ENCODE peak calls at places on chromosomes 12 and 14, in seven cellular contexts. One of them, this sample, is unnamed.

GRCh38 chr12:110883251-110883650 is 36.5 kb downstream of the CCDC63 start:
- DNase-seq in stomach: no peak
- DNase-seq in A549: no peak
- DNase-seq in esophagus muscularis mucosa: no peak
- DNase-seq in ovary: no peak
- DNase-seq in transverse colon: no peak
- DNase-seq in tibial nerve: no peak
- DNase-seq in this sample: no peak

GRCh38 chr14:75297417-75298040 is 18.9 kb downstream of the FOS start:
- DNase-seq in stomach: no peak
- DNase-seq in A549: no peak
- DNase-seq in esophagus muscularis mucosa: no peak
- DNase-seq in ovary: no peak
- DNase-seq in transverse colon: no peak
- DNase-seq in tibial nerve: no peak
- DNase-seq in this sample: no peak

GRCh38 chr12:106251636-106252035 is 3.8 kb upstream of the CKAP4 start:
- DNase-seq in stomach: no peak
- DNase-seq in A549: no peak
- DNase-seq in esophagus muscularis mucosa: no peak
- DNase-seq in ovary: no peak
- DNase-seq in transverse colon: no peak
- DNase-seq in tibial nerve: no peak
- DNase-seq in this sample: no peak

GRCh38 chr12:87922721-87923120 is 106.5 kb downstream of the C12orf50 start:
- DNase-seq in stomach: no peak
- DNase-seq in A549: no peak
- DNase-seq in esophagus muscularis mucosa: no peak
- DNase-seq in ovary: no peak
- DNase-seq in transverse colon: no peak
- DNase-seq in tibial nerve: no peak
- DNase-seq in this sample: no peak

GRCh38 chr14:99649219-99649618 is 4.3 kb downstream of the HHIPL1 start:
- DNase-seq in stomach: no peak
- DNase-seq in A549: no peak
- DNase-seq in esophagus muscularis mucosa: no peak
- DNase-seq in ovary: no peak
- DNase-seq in transverse colon: no peak
- DNase-seq in tibial nerve: no peak
- DNase-seq in this sample: no peak

GRCh38 chr14:92874961-92875360 is 48.0 kb upstream of the CHGA start:
- DNase-seq in stomach: no peak
- DNase-seq in A549: no peak
- DNase-seq in esophagus muscularis mucosa: no peak
- DNase-seq in ovary: no peak
- DNase-seq in transverse colon: no peak
- DNase-seq in tibial nerve: no peak
- DNase-seq in this sample: no peak

GRCh38 chr12:107014050-107014449 is 27.1 kb upstream of the MTERF2 start:
- DNase-seq in stomach: peak
- DNase-seq in A549: peak
- DNase-seq in esophagus muscularis mucosa: no peak
- DNase-seq in ovary: no peak
- DNase-seq in transverse colon: peak
- DNase-seq in tibial nerve: no peak
- DNase-seq in this sample: no peak

GRCh38 chr14:100149789-100150611 is 9.4 kb downstream of the DEGS2 start:
- DNase-seq in stomach: peak
- DNase-seq in A549: no peak
- DNase-seq in esophagus muscularis mucosa: no peak
- DNase-seq in ovary: no peak
- DNase-seq in transverse colon: peak
- DNase-seq in tibial nerve: no peak
- DNase-seq in this sample: peak

GRCh38 chr14:55077691-55078151 is 26.3 kb downstream of the MAPK1IP1L start:
- DNase-seq in stomach: peak
- DNase-seq in A549: no peak
- DNase-seq in esophagus muscularis mucosa: no peak
- DNase-seq in ovary: no peak
- DNase-seq in transverse colon: peak
- DNase-seq in tibial nerve: no peak
- DNase-seq in this sample: no peak

GRCh38 chr12:25372969-25373368 is 122.2 kb upstream of the KRAS start:
- DNase-seq in stomach: no peak
- DNase-seq in A549: no peak
- DNase-seq in esophagus muscularis mucosa: no peak
- DNase-seq in ovary: no peak
- DNase-seq in transverse colon: no peak
- DNase-seq in tibial nerve: no peak
- DNase-seq in this sample: no peak

GRCh38 chr14:99930420-99931274 is 134.6 kb upstream of the EVL start:
- DNase-seq in stomach: no peak
- DNase-seq in A549: no peak
- DNase-seq in esophagus muscularis mucosa: no peak
- DNase-seq in ovary: no peak
- DNase-seq in transverse colon: no peak
- DNase-seq in tibial nerve: no peak
- DNase-seq in this sample: no peak

GRCh38 chr12:122123761-122124145 is 45.2 kb downstream of the MLXIP start:
- DNase-seq in stomach: no peak
- DNase-seq in A549: no peak
- DNase-seq in esophagus muscularis mucosa: no peak
- DNase-seq in ovary: no peak
- DNase-seq in transverse colon: no peak
- DNase-seq in tibial nerve: no peak
- DNase-seq in this sample: no peak

GRCh38 chr14:96754845-96755184 is 42.4 kb upstream of the VRK1 start:
- DNase-seq in stomach: no peak
- DNase-seq in A549: no peak
- DNase-seq in esophagus muscularis mucosa: no peak
- DNase-seq in ovary: no peak
- DNase-seq in transverse colon: no peak
- DNase-seq in tibial nerve: no peak
- DNase-seq in this sample: no peak

GRCh38 chr12:51871126-51871525 is 16.8 kb upstream of the ANKRD33 start:
- DNase-seq in stomach: no peak
- DNase-seq in A549: no peak
- DNase-seq in esophagus muscularis mucosa: no peak
- DNase-seq in ovary: no peak
- DNase-seq in transverse colon: no peak
- DNase-seq in tibial nerve: no peak
- DNase-seq in this sample: no peak

GRCh38 chr14:97331058-97331457 is 533.9 kb downstream of the VRK1 start:
- DNase-seq in stomach: no peak
- DNase-seq in A549: no peak
- DNase-seq in esophagus muscularis mucosa: no peak
- DNase-seq in ovary: no peak
- DNase-seq in transverse colon: no peak
- DNase-seq in tibial nerve: no peak
- DNase-seq in this sample: no peak

GRCh38 chr14:63853831-63854293 is 1.1 kb downstream of the SYNE2 start:
- DNase-seq in stomach: peak
- DNase-seq in A549: peak
- DNase-seq in esophagus muscularis mucosa: no peak
- DNase-seq in ovary: peak
- DNase-seq in transverse colon: peak
- DNase-seq in tibial nerve: peak
- DNase-seq in this sample: peak

GRCh38 chr14:53217283-53217994 is 64.3 kb upstream of the DDHD1 start:
- DNase-seq in stomach: peak
- DNase-seq in A549: peak
- DNase-seq in esophagus muscularis mucosa: peak
- DNase-seq in ovary: peak
- DNase-seq in transverse colon: peak
- DNase-seq in tibial nerve: peak
- DNase-seq in this sample: peak

GRCh38 chr12:98838282-98838681 is 193.2 kb downstream of the APAF1 start:
- DNase-seq in stomach: no peak
- DNase-seq in A549: peak
- DNase-seq in esophagus muscularis mucosa: no peak
- DNase-seq in ovary: peak
- DNase-seq in transverse colon: no peak
- DNase-seq in tibial nerve: no peak
- DNase-seq in this sample: no peak

GRCh38 chr12:87086118-87086891 is 830.1 kb upstream of the MGAT4C start:
- DNase-seq in stomach: no peak
- DNase-seq in A549: peak
- DNase-seq in esophagus muscularis mucosa: no peak
- DNase-seq in ovary: no peak
- DNase-seq in transverse colon: no peak
- DNase-seq in tibial nerve: no peak
- DNase-seq in this sample: no peak

GRCh38 chr14:36935976-36936678 is 236.3 kb downstream of the SLC25A21 start:
- DNase-seq in stomach: no peak
- DNase-seq in A549: peak
- DNase-seq in esophagus muscularis mucosa: no peak
- DNase-seq in ovary: no peak
- DNase-seq in transverse colon: no peak
- DNase-seq in tibial nerve: no peak
- DNase-seq in this sample: no peak

GRCh38 chr12:85814116-85814515 is 22.1 kb downstream of the RASSF9 start:
- DNase-seq in stomach: no peak
- DNase-seq in A549: peak
- DNase-seq in esophagus muscularis mucosa: no peak
- DNase-seq in ovary: no peak
- DNase-seq in transverse colon: no peak
- DNase-seq in tibial nerve: no peak
- DNase-seq in this sample: no peak

GRCh38 chr12:59632408-59632807 is 36.6 kb downstream of the SLC16A7 start:
- DNase-seq in stomach: no peak
- DNase-seq in A549: no peak
- DNase-seq in esophagus muscularis mucosa: no peak
- DNase-seq in ovary: no peak
- DNase-seq in transverse colon: no peak
- DNase-seq in tibial nerve: peak
- DNase-seq in this sample: no peak

GRCh38 chr14:33237102-33237501 is 298.4 kb downstream of the NPAS3 start:
- DNase-seq in stomach: no peak
- DNase-seq in A549: no peak
- DNase-seq in esophagus muscularis mucosa: no peak
- DNase-seq in ovary: no peak
- DNase-seq in transverse colon: no peak
- DNase-seq in tibial nerve: no peak
- DNase-seq in this sample: no peak

GRCh38 chr14:33239465-33239864 is 300.8 kb downstream of the NPAS3 start:
- DNase-seq in stomach: no peak
- DNase-seq in A549: no peak
- DNase-seq in esophagus muscularis mucosa: no peak
- DNase-seq in ovary: no peak
- DNase-seq in transverse colon: no peak
- DNase-seq in tibial nerve: no peak
- DNase-seq in this sample: no peak
- TF ChIP-seq EP300 in stomach: no peak
- TF ChIP-seq EP300 in A549: no peak
- TF ChIP-seq EP300 in esophagus muscularis mucosa: no peak
- TF ChIP-seq EP300 in ovary: no peak
- TF ChIP-seq EP300 in transverse colon: no peak
- TF ChIP-seq EP300 in tibial nerve: no peak
- TF ChIP-seq EP300 in this sample: no peak

GRCh38 chr12:20588057-20588456 is 107.1 kb upstream of the SLCO1C1 start:
- DNase-seq in stomach: no peak
- DNase-seq in A549: no peak
- DNase-seq in esophagus muscularis mucosa: no peak
- DNase-seq in ovary: no peak
- DNase-seq in transverse colon: no peak
- DNase-seq in tibial nerve: no peak
- DNase-seq in this sample: no peak
- H3K27ac ChIP-seq in stomach: no peak
- H3K27ac ChIP-seq in A549: peak
- H3K27ac ChIP-seq in esophagus muscularis mucosa: peak
- H3K27ac ChIP-seq in ovary: no peak
- H3K27ac ChIP-seq in transverse colon: no peak
- H3K27ac ChIP-seq in tibial nerve: peak
- H3K27ac ChIP-seq in this sample: no peak

GRCh38 chr14:103886304-103887169 is 39.2 kb upstream of the PPP1R13B start:
- DNase-seq in stomach: no peak
- DNase-seq in A549: no peak
- DNase-seq in esophagus muscularis mucosa: no peak
- DNase-seq in ovary: peak
- DNase-seq in transverse colon: no peak
- DNase-seq in tibial nerve: no peak
- DNase-seq in this sample: no peak
- TF ChIP-seq EP300 in stomach: no peak
- TF ChIP-seq EP300 in A549: no peak
- TF ChIP-seq EP300 in esophagus muscularis mucosa: no peak
- TF ChIP-seq EP300 in ovary: no peak
- TF ChIP-seq EP300 in transverse colon: no peak
- TF ChIP-seq EP300 in tibial nerve: no peak
- TF ChIP-seq EP300 in this sample: no peak

DNA sequence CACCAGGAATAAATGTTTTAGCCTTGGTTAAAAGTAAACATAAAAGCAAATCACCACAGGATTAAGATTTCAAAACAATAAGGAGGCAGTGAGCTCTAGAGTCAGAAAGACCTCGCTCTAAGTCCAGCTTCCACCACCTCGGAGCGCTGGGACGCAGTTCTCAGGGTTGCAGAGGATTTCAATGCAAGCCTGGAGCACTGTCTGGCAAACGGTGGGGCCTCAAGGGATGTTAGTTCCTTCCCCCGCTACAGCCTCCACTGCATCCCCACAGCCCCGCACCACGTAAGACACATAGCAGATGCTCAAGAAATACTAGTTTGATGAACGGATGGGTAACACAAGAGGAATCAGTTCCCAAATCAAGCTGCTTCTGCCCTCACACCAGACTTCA is 39.3 kb upstream of the TMCC3 start:
- DNase-seq in stomach: no peak
- DNase-seq in A549: no peak
- DNase-seq in esophagus muscularis mucosa: no peak
- DNase-seq in ovary: peak
- DNase-seq in transverse colon: no peak
- DNase-seq in tibial nerve: no peak
- DNase-seq in this sample: no peak
- H3K27ac ChIP-seq in stomach: peak
- H3K27ac ChIP-seq in A549: peak
- H3K27ac ChIP-seq in esophagus muscularis mucosa: peak
- H3K27ac ChIP-seq in ovary: peak
- H3K27ac ChIP-seq in transverse colon: peak
- H3K27ac ChIP-seq in tibial nerve: peak
- H3K27ac ChIP-seq in this sample: no peak

DNA sequence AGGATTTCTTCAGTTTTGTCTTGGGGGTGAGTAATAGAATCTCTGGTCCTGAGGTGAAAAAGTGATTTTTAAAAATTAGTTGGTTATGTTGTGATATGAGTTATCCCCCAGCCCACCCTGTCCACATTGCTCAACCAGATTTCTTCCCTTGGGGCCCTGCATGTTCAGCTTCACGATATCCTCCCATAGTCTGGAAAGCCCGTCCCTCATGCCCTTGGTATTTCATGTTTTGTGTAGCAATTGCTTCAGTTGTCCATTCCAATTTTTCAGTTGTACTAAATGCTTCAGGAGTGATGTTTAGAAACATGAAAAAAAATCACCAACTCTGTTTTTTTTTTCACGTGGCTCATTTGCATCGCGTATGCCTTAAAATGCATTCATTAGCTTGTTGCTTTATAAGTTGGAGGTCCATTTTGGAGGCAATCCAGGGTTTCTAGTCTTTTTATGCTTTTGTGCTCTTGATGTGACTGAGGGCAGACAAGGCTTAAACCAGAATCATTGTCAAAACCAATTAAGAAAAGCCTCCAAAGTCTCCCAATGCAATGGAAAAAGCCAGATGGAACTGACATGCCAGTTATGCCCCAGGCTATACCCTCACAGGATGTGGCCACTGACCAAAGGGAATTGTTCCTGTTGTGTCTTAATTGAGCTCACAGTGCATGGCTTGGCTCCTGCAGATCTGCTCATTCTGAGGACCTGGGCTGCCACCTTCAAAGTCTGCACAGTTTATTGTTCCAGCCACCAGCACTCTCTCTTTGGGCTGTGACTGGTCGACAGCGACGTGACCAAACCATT is 17.3 kb upstream of the BICD1 start:
- DNase-seq in stomach: no peak
- DNase-seq in A549: no peak
- DNase-seq in esophagus muscularis mucosa: no peak
- DNase-seq in ovary: no peak
- DNase-seq in transverse colon: no peak
- DNase-seq in tibial nerve: no peak
- DNase-seq in this sample: no peak
- TF ChIP-seq EP300 in stomach: no peak
- TF ChIP-seq EP300 in A549: no peak
- TF ChIP-seq EP300 in esophagus muscularis mucosa: no peak
- TF ChIP-seq EP300 in ovary: no peak
- TF ChIP-seq EP300 in transverse colon: no peak
- TF ChIP-seq EP300 in tibial nerve: no peak
- TF ChIP-seq EP300 in this sample: no peak